ENCODE peak calls at places on chromosomes 13 and 19, in six cellular contexts. O is A549, L is GM23338, D is SK-N-SH, P is GM12878, M is HCT116. H is an unnamed sample.

GRCh38 chr19:34173145-34173956 is 1.0 kb downstream of the LSM14A start:
- DNase-seq in P (no peak), M (no peak), L (peak; percentile 92), D (peak; percentile 36), O (peak; percentile 69), H (peak; percentile 37)

GRCh38 chr13:32752997-32753606 is 166.8 kb downstream of the PDS5B start:
- DNase-seq in P (no peak), L (no peak), D (no peak), O (no peak), M (no peak), H (no peak)

GRCh38 chr19:41883463-41883820 is 458 bp downstream of the ARHGEF1 start:
- DNase-seq in M (no peak), O (no peak), P (no peak), L (no peak), D (no peak), H (no peak)

GRCh38 chr19:18610245-18610555 is 2.5 kb upstream of the TMEM59L start:
- DNase-seq in D (peak; percentile 37), L (no peak), O (no peak), P (no peak), M (no peak), H (no peak)

GRCh38 chr13:40127476-40127875 is 472.0 kb downstream of the COG6 start:
- DNase-seq in M (no peak), L (no peak), D (no peak), O (no peak), P (no peak), H (no peak)

GRCh38 chr19:30097746-30098280 is 155.8 kb downstream of the URI1 start:
- DNase-seq in P (no peak), L (no peak), O (no peak), D (no peak), M (no peak), H (no peak)

GRCh38 chr13:113142876-113143275 is 15.6 kb upstream of the PROZ start:
- DNase-seq in M (no peak), D (no peak), P (no peak), O (no peak), L (no peak), H (no peak)

GRCh38 chr19:46674416-46675178 is 13.6 kb upstream of the DACT3 start:
- DNase-seq in M (peak; percentile 53), D (peak; percentile 79), L (peak; percentile 93), P (no peak), O (peak; percentile 61), H (no peak)

GRCh38 chr13:78131811-78132210 is 213.2 kb upstream of the EDNRB start:
- DNase-seq in L (no peak), P (no peak), O (no peak), M (no peak), D (no peak), H (no peak)

GRCh38 chr13:114140909-114141255 is 8.5 kb upstream of the RASA3 start:
- DNase-seq in M (no peak), L (no peak), D (no peak), P (no peak), O (no peak), H (no peak)

GRCh38 chr13:94666065-94666464 is 46.3 kb downstream of the SOX21 start:
- DNase-seq in O (no peak), D (no peak), L (no peak), P (no peak), M (no peak), H (no peak)

GRCh38 chr13:107680115-107680514 is 535.2 kb downstream of the LIG4 start:
- DNase-seq in O (no peak), D (peak; percentile 27), P (no peak), L (no peak), M (no peak), H (no peak)

GRCh38 chr13:79898202-79898826 is 417.4 kb downstream of the NDFIP2 start:
- DNase-seq in O (no peak), L (no peak), P (no peak), M (no peak), D (no peak), H (no peak)

GRCh38 chr13:38657191-38657590 is 29.7 kb upstream of the FREM2 start:
- DNase-seq in M (no peak), D (no peak), P (no peak), L (no peak), O (no peak), H (no peak)

GRCh38 chr19:30178721-30179402 is 193.3 kb upstream of the ZNF536 start:
- DNase-seq in O (no peak), L (peak; percentile 52), M (no peak), P (no peak), D (no peak), H (no peak)

GRCh38 chr19:2428027-2428690 is 773 bp upstream of the TIMM13 start:
- DNase-seq in D (peak; percentile 48), P (no peak), O (no peak), M (no peak), L (peak; percentile 89), H (no peak)

GRCh38 chr13:107422421-107422820 is 792.9 kb downstream of the LIG4 start:
- DNase-seq in L (no peak), P (no peak), D (no peak), M (no peak), O (no peak), H (no peak)

GRCh38 chr19:11418518-11419506 is at the start of gene RGL3:
- DNase-seq in L (peak; percentile 95), O (no peak), P (no peak), D (peak; percentile 95), M (no peak), H (no peak)

GRCh38 chr19:48152552-48152951 is 17.6 kb downstream of the LIG1 start:
- DNase-seq in L (peak; percentile 69), M (peak; percentile 18), D (peak; percentile 65), O (peak; percentile 82), P (no peak), H (no peak)

DNA sequence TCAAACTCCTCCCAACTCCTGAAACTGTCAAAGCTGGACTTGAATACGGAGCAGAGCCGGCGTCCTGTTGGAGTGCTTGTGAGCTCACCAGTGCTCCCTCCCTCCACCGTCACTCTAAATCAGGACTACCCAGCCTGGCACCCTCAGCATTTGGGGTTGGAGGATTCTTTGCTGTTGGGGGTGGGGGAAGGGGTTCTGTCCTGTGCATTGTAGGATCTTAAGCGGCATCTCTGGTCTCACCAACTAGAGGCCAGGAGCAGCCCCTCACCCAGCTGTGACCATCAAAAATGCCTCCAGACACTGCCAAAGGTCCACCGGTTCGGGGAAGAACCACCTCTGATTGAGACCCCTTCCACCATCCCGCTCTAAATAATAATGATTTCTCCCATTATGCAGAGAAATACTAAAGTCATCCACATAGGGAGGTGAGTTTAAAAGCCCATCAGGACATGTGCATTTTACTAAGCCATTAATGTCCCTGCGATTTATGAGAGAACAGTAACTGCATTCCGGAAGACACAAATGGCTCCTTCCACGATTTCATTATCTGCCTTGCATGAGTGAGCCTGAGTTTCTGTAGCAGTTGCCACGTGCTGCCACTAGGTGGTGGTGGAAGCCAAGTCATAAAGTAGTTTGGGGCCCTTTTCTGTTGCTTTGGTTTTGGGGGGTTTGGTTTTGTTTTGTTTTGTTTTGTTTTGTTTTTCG is 16.1 kb upstream of the USP29 start:
- DNase-seq in L (peak; percentile 83), D (peak; percentile 79), O (peak; percentile 59), P (peak; percentile 15), M (peak; percentile 16), H (peak; percentile 56)
- TF ChIP-seq REST in L (no peak), D (no peak), O (no peak), P (no peak), M (no peak), H (no peak)

GRCh38 chr13:25085125-25085742 is 10.7 kb upstream of the PABPC3 start:
- DNase-seq in O (peak; percentile 44), D (peak; percentile 51), P (no peak), L (peak; percentile 84), M (peak; percentile 36), H (peak; percentile 56)
- TF ChIP-seq CTCF in O (peak; percentile 52), D (peak; percentile 70), P (peak; percentile 62), L (peak; percentile 87), M (peak; percentile 78), H (peak; percentile 52)

DNA sequence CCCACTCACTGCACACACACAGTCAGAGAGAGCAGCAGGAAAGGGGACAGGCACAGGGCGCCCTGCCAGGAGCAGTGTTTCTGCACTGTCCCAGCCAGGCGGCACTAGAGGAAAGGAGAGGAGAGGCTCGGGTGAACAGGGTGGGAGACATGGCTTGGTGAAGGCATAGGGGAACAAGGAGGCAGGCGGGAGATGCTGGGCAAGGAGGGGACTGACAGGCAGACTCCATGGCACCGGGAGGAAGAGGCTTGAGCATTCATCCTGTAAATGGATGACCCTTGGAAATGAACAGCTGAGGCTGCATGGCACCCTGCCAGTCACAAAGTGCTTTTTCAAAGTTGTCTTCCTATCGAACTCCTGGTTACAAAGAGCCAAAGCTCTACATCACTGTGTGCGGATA is 22.5 kb downstream of the MED26 start:
- DNase-seq in P (no peak), D (peak; percentile 38), M (no peak), O (no peak), L (no peak), H (no peak)
- TF ChIP-seq REST in P (no peak), D (no peak), M (no peak), O (no peak), L (no peak), H (no peak)

DNA sequence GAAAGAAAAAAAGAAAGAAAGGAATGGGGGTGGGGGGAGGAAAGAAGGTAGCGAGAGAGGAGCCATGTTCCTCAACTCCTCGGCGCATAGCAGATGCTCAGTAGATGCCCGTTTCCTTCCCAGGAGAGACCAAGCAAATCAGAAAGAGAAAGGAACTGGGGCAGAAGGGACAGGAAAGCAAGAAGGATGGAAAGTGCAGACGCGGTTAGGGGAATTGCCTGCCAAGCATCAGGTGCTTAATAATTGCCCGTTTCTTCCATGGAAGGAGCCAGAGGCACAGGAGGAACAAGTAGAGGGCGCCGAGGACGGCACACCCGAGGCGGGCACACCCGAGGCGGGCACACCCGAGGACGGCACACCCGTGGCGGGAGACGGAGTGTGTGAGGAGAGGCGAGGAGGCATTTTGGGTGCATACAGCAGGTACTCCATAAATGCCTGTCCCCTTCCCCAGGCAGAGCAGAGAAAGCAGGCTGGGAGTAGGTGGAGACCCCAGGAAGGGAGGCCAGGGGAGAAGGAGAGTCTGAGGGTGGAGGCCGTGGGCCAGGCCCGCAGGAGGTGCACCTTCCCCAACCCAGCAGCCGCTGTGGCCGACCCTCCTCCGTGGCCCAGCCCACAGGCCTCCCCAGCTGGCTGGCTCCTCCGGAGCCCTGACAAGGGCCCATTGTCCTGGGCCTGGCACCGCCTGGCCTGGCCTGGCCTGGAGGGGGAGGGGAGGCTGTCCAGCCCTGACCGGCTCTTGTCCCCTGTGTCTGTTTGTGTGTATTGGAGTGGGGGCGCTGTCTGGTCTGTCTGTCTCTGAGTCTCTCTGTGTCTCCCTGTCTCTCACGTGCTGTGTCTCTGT is 14.6 kb downstream of the JOSD2 start:
- DNase-seq in M (no peak), L (peak; percentile 59), D (peak; percentile 69), O (peak; percentile 67), P (no peak), H (no peak)
- TF ChIP-seq CTCF in M (no peak), L (no peak), D (no peak), O (no peak), P (no peak), H (no peak)

DNA sequence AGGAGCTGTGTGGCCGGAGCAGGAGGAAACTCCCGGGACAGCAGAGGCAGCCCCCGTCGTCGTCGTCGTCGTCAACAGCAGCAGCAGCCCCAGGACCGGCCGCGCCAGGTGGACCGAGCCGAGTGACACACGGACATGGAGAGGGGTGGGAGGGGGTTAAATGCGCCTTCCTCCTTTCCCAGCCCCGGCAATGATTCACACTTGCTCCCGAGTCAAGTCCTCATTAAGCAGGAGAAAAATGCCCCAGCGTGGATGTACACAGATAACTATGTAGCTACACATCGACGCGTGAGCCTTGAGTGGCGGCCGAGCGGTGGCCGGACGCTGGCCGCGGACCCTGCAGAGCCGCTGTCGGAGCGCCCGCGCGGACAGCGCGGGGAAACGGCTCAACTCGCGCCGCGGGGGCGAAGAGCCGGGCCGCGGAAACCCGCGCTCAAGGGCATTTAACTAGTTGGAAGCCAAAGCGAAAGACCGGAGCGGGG is 645 bp downstream of the UBL3 start:
- DNase-seq in P (no peak), O (peak; percentile 41), D (peak; percentile 70), M (no peak), L (peak; percentile 60), H (no peak)
- TF ChIP-seq REST in P (peak; percentile 9), O (no peak), D (no peak), M (no peak), L (no peak), H (no peak)

GRCh38 chr13:42041684-42042035 is 6.8 kb upstream of the DGKH start:
- DNase-seq in P (peak; percentile 36), D (peak; percentile 75), L (peak; percentile 83), O (peak; percentile 72), M (no peak), H (no peak)
- TF ChIP-seq CTCF in P (peak; percentile 56), D (peak; percentile 63), L (peak; percentile 31), O (peak; percentile 14), M (peak; percentile 16), H (no peak)